ENCODE peak calls at places on chromosomes 3 and 15, in six cellular contexts. S, O, W, B, M and N are unnamed samples.

GRCh38 chr3:110995461-110996226 is 76.0 kb upstream of the NECTIN3 start:
- DNase-seq in B (no peak), S (no peak), M (no peak), O (no peak), W (no peak), N (no peak)

GRCh38 chr3:129402616-129403015 is 25.8 kb downstream of the EFCAB12 start:
- DNase-seq in M (no peak), W (no peak), O (no peak), B (no peak), S (no peak), N (no peak)

GRCh38 chr15:85749261-85750151 is 45.2 kb downstream of the KLHL25 start:
- DNase-seq in W (no peak), S (peak), B (peak), M (peak), O (no peak), N (peak)

GRCh38 chr15:42582569-42583235 is 7.3 kb downstream of the STARD9 start:
- DNase-seq in O (no peak), S (no peak), B (no peak), M (no peak), W (no peak), N (no peak)

GRCh38 chr3:104805508-104805907 is 561.2 kb upstream of the ALCAM start:
- DNase-seq in M (no peak), S (no peak), W (no peak), B (no peak), O (no peak), N (no peak)

GRCh38 chr15:101538177-101538576 is 48.7 kb upstream of the PCSK6 start:
- DNase-seq in M (no peak), O (no peak), W (no peak), B (peak), S (peak), N (no peak)

GRCh38 chr3:172039352-172040077 is at the start of gene FNDC3B:
- DNase-seq in S (peak), O (peak), W (peak), M (peak), B (peak), N (peak)

GRCh38 chr3:8800016-8800415 is 30.6 kb upstream of the OXTR start:
- DNase-seq in S (no peak), O (no peak), M (no peak), W (no peak), B (no peak), N (no peak)

GRCh38 chr3:16249336-16249735 is 15.4 kb downstream of the DPH3 start:
- DNase-seq in O (no peak), B (no peak), S (no peak), W (no peak), M (no peak), N (no peak)

GRCh38 chr15:40367673-40368611 is 9.9 kb downstream of the DISP2 start:
- DNase-seq in S (peak), B (peak), M (peak), O (peak), W (peak), N (peak)

GRCh38 chr3:27535809-27536392 is 51.7 kb upstream of the SLC4A7 start:
- DNase-seq in O (no peak), W (no peak), S (peak), B (no peak), M (no peak), N (no peak)

GRCh38 chr3:15050405-15051092 is 14.6 kb downstream of the MRPS25 start:
- DNase-seq in O (no peak), B (no peak), S (no peak), W (no peak), M (no peak), N (no peak)

GRCh38 chr3:196688349-196688748 is 23.7 kb downstream of the CEP19 start:
- DNase-seq in M (peak), W (peak), S (peak), O (no peak), B (peak), N (no peak)

DNA sequence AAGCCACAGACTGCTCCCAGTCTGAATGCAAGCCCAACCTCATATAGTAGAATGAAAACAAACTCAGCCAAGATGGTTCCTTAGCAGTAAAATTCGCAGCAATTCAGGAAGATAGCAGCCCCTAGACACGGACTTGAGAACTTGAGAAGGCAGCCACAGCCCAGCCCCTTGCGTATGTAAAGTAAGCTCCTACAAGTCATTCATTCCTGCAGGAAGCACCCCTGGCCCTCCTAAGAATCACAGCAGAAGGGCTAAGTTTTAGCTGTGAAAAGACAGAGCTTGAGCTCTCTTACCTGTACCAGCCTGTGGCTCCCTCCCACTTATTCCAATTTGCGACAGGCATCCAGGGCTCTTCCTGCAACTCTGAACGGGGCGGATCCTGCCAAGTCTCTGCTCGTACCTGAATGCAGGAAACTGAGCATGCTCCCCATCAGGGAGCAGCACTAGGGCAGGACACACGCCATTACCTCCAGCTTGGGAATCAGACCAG is 136.4 kb downstream of the MAGI1 start:
- DNase-seq in M (no peak), B (no peak), O (no peak), W (no peak), S (no peak), N (no peak)
- TF ChIP-seq CTCF in M (no peak), B (no peak), O (no peak), W (no peak), S (no peak), N (no peak)

GRCh38 chr15:99511865-99512632 is 53.7 kb upstream of the MEF2A start:
- DNase-seq in M (peak), O (no peak), W (no peak), S (no peak), B (no peak), N (no peak)
- TF ChIP-seq CTCF in M (no peak), O (no peak), W (no peak), S (no peak), B (no peak), N (no peak)

GRCh38 chr15:95267476-95267875 is 1036.1 kb downstream of the MCTP2 start:
- DNase-seq in B (no peak), M (no peak), S (no peak), W (no peak), O (no peak), N (no peak)
- TF ChIP-seq CTCF in B (no peak), M (no peak), S (no peak), W (no peak), O (no peak), N (no peak)

GRCh38 chr3:187256217-187256616 is 35.3 kb downstream of the MASP1 start:
- DNase-seq in M (no peak), S (no peak), W (no peak), O (no peak), B (no peak), N (no peak)
- TF ChIP-seq CTCF in M (no peak), S (no peak), W (no peak), O (no peak), B (no peak), N (peak)

GRCh38 chr3:24493951-24494615 is 567 bp downstream of the THRB start:
- DNase-seq in W (peak), S (peak), B (peak), O (peak), M (peak), N (peak)
- TF ChIP-seq CTCF in W (no peak), S (no peak), B (peak), O (no peak), M (no peak), N (no peak)